ENCODE peak calls at places on chromosomes 7 and 10, in seven cellular contexts. Z is GM20000, N is heart left ventricle, B is progenitor cell of endocrine pancreas, S is IMR-90, R is neural progenitor cell, K is pancreas. V is an unnamed sample.

GRCh38 chr10:30977385-30977784 is 54.3 kb downstream of the ZNF438 start:
- DNase-seq in Z (no peak), N (no peak), B (no peak), S (peak), R (no peak), K (no peak), V (no peak)

GRCh38 chr10:22252801-22253577 is 35.2 kb upstream of the EBLN1 start:
- DNase-seq in Z (peak), N (peak), B (peak), S (no peak), R (peak), K (peak), V (no peak)

GRCh38 chr10:4280481-4281206 is 495.6 kb upstream of the KLF6 start:
- DNase-seq in Z (no peak), N (no peak), B (no peak), S (peak), R (no peak), K (no peak), V (no peak)

GRCh38 chr10:77383861-77384553 is 253.6 kb downstream of the KCNMA1 start:
- DNase-seq in Z (no peak), N (no peak), B (no peak), S (peak), R (peak), K (no peak), V (no peak)

GRCh38 chr7:111730476-111731300 is 168.4 kb upstream of the IMMP2L start:
- DNase-seq in Z (peak), N (no peak), B (no peak), S (peak), R (peak), K (no peak), V (no peak)

GRCh38 chr7:91183408-91183807 is 80.8 kb upstream of the FZD1 start:
- DNase-seq in Z (no peak), N (no peak), B (no peak), S (no peak), R (no peak), K (no peak), V (no peak)

GRCh38 chr7:116211006-116211912 is 920 bp downstream of the TES start:
- DNase-seq in Z (peak), N (peak), B (peak), S (peak), R (peak), K (peak), V (peak)

GRCh38 chr10:121077331-121077730 is 226.2 kb downstream of the WDR11 start:
- DNase-seq in Z (no peak), N (no peak), B (no peak), S (no peak), R (peak), K (no peak), V (no peak)

GRCh38 chr10:104306897-104307296 is 31.4 kb downstream of the ITPRIP start:
- DNase-seq in Z (no peak), N (no peak), B (no peak), S (no peak), R (peak), K (no peak), V (no peak)

GRCh38 chr10:6301482-6302083 is 98.9 kb downstream of the PFKFB3 start:
- DNase-seq in Z (no peak), N (no peak), B (no peak), S (no peak), R (no peak), K (no peak), V (no peak)

GRCh38 chr10:42638821-42639270 is 476 bp upstream of the ZNF33B start:
- DNase-seq in Z (no peak), N (no peak), B (no peak), S (no peak), R (no peak), K (no peak), V (no peak)

GRCh38 chr10:8794860-8795259 is 740.4 kb downstream of the GATA3 start:
- DNase-seq in Z (no peak), N (no peak), B (no peak), S (no peak), R (no peak), K (no peak), V (no peak)

GRCh38 chr10:110600487-110601101 is 33.1 kb downstream of the SMC3 start:
- DNase-seq in Z (peak), N (no peak), B (peak), S (peak), R (peak), K (no peak), V (peak)

GRCh38 chr7:30727061-30727945 is 24.6 kb upstream of the INMT start:
- DNase-seq in Z (no peak), N (no peak), B (no peak), S (peak), R (no peak), K (no peak), V (no peak)

GRCh38 chr7:151626422-151627115 is 106.9 kb upstream of the RHEB start:
- DNase-seq in Z (no peak), N (peak), B (peak), S (no peak), R (peak), K (no peak), V (no peak)

GRCh38 chr10:790821-791551 is 101.5 kb upstream of the DIP2C start:
- DNase-seq in Z (no peak), N (no peak), B (no peak), S (no peak), R (no peak), K (peak), V (no peak)

GRCh38 chr7:24580283-24580946 is 7.2 kb downstream of the PALS2 start:
- DNase-seq in Z (no peak), N (no peak), B (no peak), S (peak), R (no peak), K (no peak), V (no peak)

GRCh38 chr10:130553846-130554245 is 417.7 kb downstream of the GLRX3 start:
- DNase-seq in Z (no peak), N (no peak), B (no peak), S (no peak), R (no peak), K (no peak), V (no peak)

GRCh38 chr7:15130666-15131541 is 228.4 kb upstream of the DGKB start:
- DNase-seq in Z (no peak), N (no peak), B (no peak), S (peak), R (no peak), K (no peak), V (no peak)

GRCh38 chr10:125023269-125023668 is 81.3 kb downstream of the ZRANB1 start:
- DNase-seq in Z (no peak), N (no peak), B (no peak), S (no peak), R (no peak), K (no peak), V (no peak)

GRCh38 chr10:102814873-102815661 is 22.1 kb downstream of the CYP17A1 start:
- DNase-seq in Z (no peak), N (peak), B (no peak), S (peak), R (no peak), K (no peak), V (no peak)

GRCh38 chr7:768881-769504 is 41.9 kb upstream of the PRKAR1B start:
- DNase-seq in Z (no peak), N (peak), B (no peak), S (no peak), R (peak), K (peak), V (no peak)

GRCh38 chr7:50685445-50686070 is 97.1 kb downstream of the GRB10 start:
- DNase-seq in Z (no peak), N (no peak), B (no peak), S (no peak), R (no peak), K (no peak), V (no peak)

GRCh38 chr7:122155566-122155965 is 11.5 kb upstream of the AASS start:
- DNase-seq in Z (no peak), N (no peak), B (no peak), S (no peak), R (no peak), K (no peak), V (no peak)

GRCh38 chr7:79787623-79788022 is 334.2 kb upstream of the MAGI2 start:
- DNase-seq in Z (no peak), N (no peak), B (no peak), S (no peak), R (no peak), K (no peak), V (no peak)

GRCh38 chr7:98251251-98251843 is 685 bp downstream of the TECPR1 start:
- DNase-seq in Z (peak), N (peak), B (no peak), S (no peak), R (no peak), K (peak), V (no peak)

GRCh38 chr7:4681922-4682620 is at the start of gene FOXK1:
- DNase-seq in Z (peak), N (peak), B (peak), S (peak), R (peak), K (peak), V (no peak)

GRCh38 chr10:69056536-69057260 is 31.2 kb upstream of the SRGN start:
- DNase-seq in Z (no peak), N (no peak), B (no peak), S (no peak), R (no peak), K (no peak), V (no peak)

GRCh38 chr10:69055241-69055640 is 32.7 kb upstream of the SRGN start:
- DNase-seq in Z (no peak), N (no peak), B (no peak), S (no peak), R (no peak), K (no peak), V (no peak)

GRCh38 chr10:69057951-69058297 is 30.0 kb upstream of the SRGN start:
- DNase-seq in Z (no peak), N (no peak), B (no peak), S (peak), R (no peak), K (no peak), V (no peak)

GRCh38 chr10:69056129-69056528 is 31.8 kb upstream of the SRGN start:
- DNase-seq in Z (no peak), N (peak), B (no peak), S (no peak), R (no peak), K (no peak), V (no peak)

GRCh38 chr10:69057261-69057950 is 30.5 kb upstream of the SRGN start:
- DNase-seq in Z (no peak), N (peak), B (no peak), S (no peak), R (no peak), K (no peak), V (no peak)
- TF ChIP-seq CTCF in Z (no peak), N (peak), B (no peak), S (no peak), R (no peak), K (no peak), V (no peak)

GRCh38 chr10:79562135-79562756 is 2.0 kb upstream of the SFTPA2 start:
- DNase-seq in Z (peak), N (peak), B (peak), S (peak), R (peak), K (peak), V (peak)
- TF ChIP-seq CTCF in Z (peak), N (peak), B (peak), S (peak), R (peak), K (peak), V (peak)

DNA sequence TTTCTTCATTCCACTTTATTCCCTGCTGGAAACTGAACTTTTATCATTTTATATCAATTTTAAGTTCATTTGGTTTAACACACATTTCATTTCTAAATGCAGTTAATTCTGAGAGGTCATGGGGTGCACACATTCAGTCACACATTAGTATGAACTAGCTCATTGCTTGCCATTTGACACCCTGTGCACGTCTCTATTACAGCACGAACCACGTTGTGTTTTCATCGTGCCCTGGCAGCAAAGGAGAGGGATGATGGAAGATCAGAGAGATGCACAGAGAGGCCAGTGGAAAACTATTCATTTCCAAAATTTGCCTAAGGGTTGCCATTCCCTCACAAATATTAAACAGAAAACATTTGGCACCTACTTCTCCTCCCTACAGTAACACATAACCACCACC is 45.4 kb downstream of the CTNNA3 start:
- DNase-seq in Z (no peak), N (no peak), B (no peak), S (no peak), R (no peak), K (no peak), V (no peak)
- TF ChIP-seq CTCF in Z (no peak), N (no peak), B (no peak), S (no peak), R (no peak), K (no peak), V (no peak)

GRCh38 chr10:73218466-73219191 is 28.4 kb downstream of the DNAJC9 start:
- DNase-seq in Z (peak), N (no peak), B (no peak), S (peak), R (peak), K (no peak), V (no peak)
- TF ChIP-seq CTCF in Z (peak), N (peak), B (peak), S (peak), R (peak), K (peak), V (peak)

V was measured in Panc1.